ENCODE peak calls at places on chromosomes 2 and 18, in four cellular contexts. V is CD4-positive, alpha-beta T cell; K is cardiac muscle cell; S is sigmoid colon. O is an unnamed sample.

GRCh38 chr2:157759855-157760254 is 116.3 kb downstream of the ACVR1 start:
- DNase-seq in V (no peak), K (no peak), S (no peak), O (no peak)

GRCh38 chr2:141968377-141968920 is 162.4 kb downstream of the LRP1B start:
- DNase-seq in V (no peak), K (no peak), S (no peak), O (no peak)

GRCh38 chr2:84741182-84741822 is 139.6 kb downstream of the TRABD2A start:
- DNase-seq in V (peak), K (peak), S (no peak), O (no peak)

GRCh38 chr2:190534310-190535118 is at the start of gene NEMP2:
- DNase-seq in V (peak), K (peak), S (peak), O (peak)

GRCh38 chr2:191391171-191391570 is 146.0 kb downstream of the MYO1B start:
- DNase-seq in V (no peak), K (no peak), S (no peak), O (no peak)

GRCh38 chr2:129318581-129319421 is 660.7 kb upstream of the RAB6C start:
- DNase-seq in V (no peak), K (no peak), S (no peak), O (no peak)

GRCh38 chr18:76495435-76496199 is 575 bp upstream of the ZNF516 start:
- DNase-seq in V (peak), K (peak), S (peak), O (no peak)

GRCh38 chr18:44541781-44542180 is 138.9 kb upstream of the SETBP1 start:
- DNase-seq in V (no peak), K (no peak), S (no peak), O (no peak)

GRCh38 chr2:223760838-223761502 is 76.4 kb downstream of the AP1S3 start:
- DNase-seq in V (peak), K (no peak), S (no peak), O (no peak)

GRCh38 chr2:147463881-147464520 is 380.8 kb upstream of the ACVR2A start:
- DNase-seq in V (no peak), K (no peak), S (no peak), O (no peak)

GRCh38 chr2:238233625-238234024 is 6.2 kb downstream of the HES6 start:
- DNase-seq in V (no peak), K (no peak), S (no peak), O (no peak)

GRCh38 chr2:145184741-145185671 is 665.1 kb upstream of the ZEB2 start:
- DNase-seq in V (no peak), K (no peak), S (no peak), O (no peak)

GRCh38 chr2:149566652-149567051 is 20.9 kb downstream of the MMADHC start:
- DNase-seq in V (no peak), K (no peak), S (no peak), O (no peak)

GRCh38 chr2:221372156-221372870 is 199.8 kb downstream of the EPHA4 start:
- DNase-seq in V (no peak), K (peak), S (no peak), O (no peak)

GRCh38 chr18:44826418-44827259 is 146.0 kb downstream of the SETBP1 start:
- DNase-seq in V (no peak), K (peak), S (peak), O (peak)

GRCh38 chr2:85924522-85924921 is 35.7 kb upstream of the ST3GAL5 start:
- DNase-seq in V (no peak), K (no peak), S (peak), O (no peak)

GRCh38 chr18:58337688-58338087 is 291.2 kb downstream of the ALPK2 start:
- DNase-seq in V (no peak), K (no peak), S (no peak), O (no peak)

GRCh38 chr2:138713069-138713496 is 67.1 kb downstream of the NXPH2 start:
- DNase-seq in V (no peak), K (no peak), S (no peak), O (no peak)
- TF ChIP-seq CTCF in V (no peak), K (no peak), S (no peak), O (no peak)

GRCh38 chr2:100422320-100422719 is 4.9 kb upstream of the CHST10 start:
- DNase-seq in V (no peak), K (peak), S (no peak), O (no peak)
- TF ChIP-seq CTCF in V (no peak), K (peak), S (peak), O (peak)

DNA sequence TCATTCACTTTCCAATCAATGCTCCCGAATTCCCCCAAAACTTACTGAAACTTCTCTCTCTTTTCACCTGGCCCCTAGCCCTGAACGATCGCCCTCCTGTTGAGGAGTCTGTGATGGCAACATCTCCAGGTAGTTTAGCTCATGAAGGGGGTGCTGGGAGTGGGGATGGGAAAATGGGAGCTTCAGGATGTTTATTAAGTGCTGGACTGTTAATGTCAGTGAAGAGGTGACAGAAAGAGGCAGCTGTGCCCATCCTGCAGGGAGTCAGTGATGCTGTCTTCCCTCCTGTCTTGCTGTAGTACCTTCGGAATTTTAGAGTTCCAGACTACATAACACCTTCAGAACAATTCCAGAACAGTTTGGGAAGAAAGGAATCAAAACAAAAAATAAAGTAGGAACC is 308.8 kb downstream of the ALK start:
- DNase-seq in V (no peak), K (no peak), S (no peak), O (no peak)
- TF ChIP-seq CTCF in V (no peak), K (no peak), S (no peak), O (no peak)

GRCh38 chr18:1499265-1499664 is 594.6 kb downstream of the ADCYAP1 start:
- DNase-seq in V (no peak), K (no peak), S (no peak), O (no peak)
- TF ChIP-seq CTCF in V (no peak), K (peak), S (no peak), O (peak)

O was measured in mesothelial cell of epicardium.